ENCODE peak calls at places on chromosomes 4 and X, in eight cellular contexts. P, Z, O, Q, D, H, A and L are unnamed samples.

GRCh38 chr4:168882650-168883233 is 127.3 kb downstream of the CBR4 start:
- DNase-seq in P (no peak), Z (no peak), O (peak; percentile 75), Q (no peak), D (no peak), H (no peak), A (no peak), L (no peak)

GRCh38 chr4:113255628-113256027 is 206.2 kb downstream of the ANK2 start:
- DNase-seq in P (no peak), Z (no peak), O (no peak), Q (no peak), D (no peak), H (no peak), A (no peak), L (no peak)

GRCh38 chr4:68264875-68265565 is 19.5 kb upstream of the TMPRSS11B start:
- DNase-seq in P (no peak), Z (no peak), O (no peak), Q (no peak), D (no peak), H (no peak), A (no peak), L (no peak)

GRCh38 chr4:185339941-185340340 is 55.8 kb downstream of the LRP2BP start:
- DNase-seq in P (no peak), Z (no peak), O (no peak), Q (no peak), D (no peak), H (no peak), A (no peak), L (no peak)

GRCh38 chr4:159946983-159947645 is 844.2 kb downstream of the RAPGEF2 start:
- DNase-seq in P (no peak), Z (no peak), O (peak; percentile 45), Q (no peak), D (no peak), H (no peak), A (no peak), L (no peak)

GRCh38 chrX:106898462-106898861 is 4.7 kb downstream of the RIPPLY1 start:
- DNase-seq in P (no peak), Z (peak; percentile 36), O (peak; percentile 53), Q (no peak), D (no peak), H (peak; percentile 46), A (no peak), L (no peak)

GRCh38 chr4:1792832-1793495 is at the start of gene FGFR3:
- DNase-seq in P (no peak), Z (no peak), O (no peak), Q (no peak), D (no peak), H (peak; percentile 48), A (no peak), L (no peak)

GRCh38 chr4:117831060-117831683 is 203.1 kb upstream of the NDST3 start:
- DNase-seq in P (no peak), Z (no peak), O (no peak), Q (no peak), D (no peak), H (no peak), A (no peak), L (no peak)

GRCh38 chr4:150874386-150875226 is 140.5 kb downstream of the LRBA start:
- DNase-seq in P (no peak), Z (no peak), O (no peak), Q (no peak), D (no peak), H (no peak), A (no peak), L (no peak)

GRCh38 chrX:150966235-150966634 is 16.9 kb upstream of the HMGB3 start:
- DNase-seq in P (peak; percentile 40), Z (no peak), O (no peak), Q (no peak), D (no peak), H (no peak), A (no peak), L (no peak)

GRCh38 chrX:108122748-108123147 is 31.2 kb downstream of the ATG4A start:
- DNase-seq in P (no peak), Z (no peak), O (peak; percentile 17), Q (peak; percentile 26), D (no peak), H (no peak), A (no peak), L (no peak)

GRCh38 chr4:54548831-54549460 is 108.8 kb upstream of the KIT start:
- DNase-seq in P (no peak), Z (no peak), O (no peak), Q (no peak), D (no peak), H (no peak), A (no peak), L (peak; percentile 74)

GRCh38 chr4:145041378-145041777 is 56.6 kb downstream of the ANAPC10 start:
- DNase-seq in P (no peak), Z (no peak), O (no peak), Q (no peak), D (no peak), H (peak; percentile 20), A (no peak), L (no peak)

GRCh38 chr4:52946811-52947210 is 84.7 kb downstream of the RASL11B start:
- DNase-seq in P (no peak), Z (no peak), O (no peak), Q (no peak), D (no peak), H (no peak), A (no peak), L (no peak)

GRCh38 chrX:123476636-123477219 is 256.1 kb downstream of the THOC2 start:
- DNase-seq in P (no peak), Z (no peak), O (no peak), Q (no peak), D (no peak), H (peak; percentile 10), A (no peak), L (no peak)

GRCh38 chr4:181261279-181261678 is 981.9 kb upstream of the TENM3 start:
- DNase-seq in P (no peak), Z (no peak), O (peak; percentile 32), Q (no peak), D (no peak), H (no peak), A (no peak), L (no peak)

GRCh38 chr4:56979674-56980073 is 978 bp downstream of the POLR2B start:
- DNase-seq in P (no peak), Z (peak; percentile 10), O (peak; percentile 19), Q (no peak), D (no peak), H (peak; percentile 35), A (no peak), L (no peak)

GRCh38 chr4:3702084-3702521 is 64.1 kb upstream of the ADRA2C start:
- DNase-seq in P (no peak), Z (no peak), O (no peak), Q (no peak), D (no peak), H (no peak), A (peak; percentile 50), L (no peak)
- H3K4me1 ChIP-seq in P (no peaks in the 10 kb centered on the region), Z (no peaks in the 10 kb centered on the region), O (no peaks in the 10 kb centered on the region), Q (no peaks in the 10 kb centered on the region), D (no peaks in the 10 kb centered on the region), H (peaks cover 6% of the 10 kb centered on the region), A (no peaks in the 10 kb centered on the region), L (peaks cover under 1% of the 10 kb centered on the region)

GRCh38 chr4:74375824-74376426 is 11.0 kb downstream of the EREG start:
- DNase-seq in P (no peak), Z (no peak), O (no peak), Q (no peak), D (no peak), H (no peak), A (no peak), L (no peak)
- H3K27ac ChIP-seq in P (no peak overlapping the region), Z (no peak overlapping the region), O (no peak overlapping the region), Q (no peak overlapping the region), D (no peak overlapping the region), H (no peak overlapping the region), A (no peak overlapping the region), L (no peak overlapping the region)

GRCh38 chr4:158261480-158261879 is 51.2 kb downstream of the TMEM144 start:
- DNase-seq in P (no peak), Z (no peak), O (no peak), Q (no peak), D (no peak), H (no peak), A (no peak), L (no peak)
- H3K4me1 ChIP-seq in P (no peaks in the 10 kb centered on the region), Z (no peaks in the 10 kb centered on the region), O (no peaks in the 10 kb centered on the region), Q (no peaks in the 10 kb centered on the region), D (no peaks in the 10 kb centered on the region), H (no peaks in the 10 kb centered on the region), A (no peaks in the 10 kb centered on the region), L (no peaks in the 10 kb centered on the region)

GRCh38 chr4:5366009-5366386 is 314.7 kb downstream of the STK32B start:
- DNase-seq in P (no peak), Z (no peak), O (no peak), Q (no peak), D (no peak), H (no peak), A (no peak), L (no peak)
- H3K27ac ChIP-seq in P (no peak overlapping the region), Z (no peak overlapping the region), O (peak overlapping the region; percentile 30), Q (no peak overlapping the region), D (no peak overlapping the region), H (peak overlapping the region; percentile 46), A (no peak overlapping the region), L (no peak overlapping the region)

GRCh38 chr4:70739496-70740337 is 18.0 kb downstream of the RUFY3 start:
- DNase-seq in P (no peak), Z (no peak), O (peak; percentile 34), Q (no peak), D (no peak), H (no peak), A (no peak), L (no peak)

GRCh38 chr4:70737006-70737405 is 15.2 kb downstream of the RUFY3 start:
- DNase-seq in P (no peak), Z (peak; percentile 53), O (no peak), Q (no peak), D (no peak), H (no peak), A (no peak), L (no peak)

GRCh38 chr4:70737409-70737808 is 15.6 kb downstream of the RUFY3 start:
- DNase-seq in P (no peak), Z (no peak), O (no peak), Q (no peak), D (no peak), H (no peak), A (no peak), L (no peak)

GRCh38 chr4:70734971-70735370 is 13.2 kb downstream of the RUFY3 start:
- DNase-seq in P (no peak), Z (no peak), O (no peak), Q (no peak), D (no peak), H (no peak), A (no peak), L (no peak)

DNA sequence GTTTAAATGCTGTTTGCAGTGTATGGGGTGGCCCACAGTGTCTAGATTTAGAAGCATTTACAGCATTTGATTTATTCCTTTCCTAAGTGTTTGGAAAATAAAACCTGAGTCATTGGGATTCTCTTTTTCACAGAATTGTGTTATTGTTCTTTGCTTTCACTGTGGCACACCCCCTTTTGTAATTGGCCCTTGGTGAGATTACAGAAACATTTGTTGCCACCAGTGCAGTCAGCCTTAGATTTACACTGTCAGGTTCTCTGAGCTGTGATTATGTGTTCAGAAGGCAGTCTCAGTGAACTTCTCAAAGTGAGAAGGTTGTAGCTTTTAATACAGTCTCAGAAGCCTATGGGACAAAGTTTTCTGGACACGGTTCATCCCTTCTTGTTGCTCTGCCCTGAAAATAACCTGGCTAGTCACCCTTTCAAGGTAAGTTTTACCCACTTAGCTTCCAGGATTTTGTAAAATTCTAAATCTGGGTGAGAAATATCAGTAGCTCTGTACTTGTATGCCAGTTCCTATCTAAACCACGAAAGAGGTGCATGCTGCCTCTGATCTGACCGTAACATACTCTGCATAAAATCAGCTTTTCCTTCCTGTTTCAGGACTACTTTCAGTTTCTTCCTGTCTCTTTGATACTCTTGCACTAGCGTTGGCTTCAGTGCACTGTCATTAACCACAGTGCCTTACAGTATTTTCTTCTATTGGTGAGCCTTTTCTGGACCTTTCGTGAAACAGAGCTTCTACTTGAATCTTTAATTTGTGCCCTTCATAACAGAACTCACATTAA is 12.6 kb downstream of the RUFY3 start:
- DNase-seq in P (no peak), Z (peak; percentile 70), O (peak; percentile 55), Q (no peak), D (no peak), H (peak; percentile 33), A (no peak), L (no peak)
- H3K4me1 ChIP-seq in P (peaks cover 2% of the 10 kb centered on the region), Z (peaks cover 42% of the 10 kb centered on the region), O (peaks cover 2% of the 10 kb centered on the region), Q (no peaks in the 10 kb centered on the region), D (peaks cover 45% of the 10 kb centered on the region), H (peaks cover 20% of the 10 kb centered on the region), A (no peaks in the 10 kb centered on the region), L (peaks cover 53% of the 10 kb centered on the region)